ENCODE peak calls at places on chromosomes 16 and 17, in nine cellular contexts. J is ovary; Z is fibroblast of lung; G is H9; M is stimulated activated CD4-positive, alpha-beta T cell treated with anti-CD3 and anti-CD28 coated beads, TNF-alpha, amount 100 ng/mL, for 1 hour; S is foreskin keratinocyte; X is OCI-LY7; R is GM23248; H is retina. F is an unnamed sample.

GRCh38 chr17:40552806-40553693 is 12.2 kb downstream of the CCR7 start:
- DNase-seq in J (no peak), Z (no peak), G (peak), M (no peak), S (no peak), X (no peak), R (peak), H (no peak), F (no peak)

GRCh38 chr17:9456265-9456664 is 119.4 kb downstream of the STX8 start:
- DNase-seq in J (no peak), Z (peak), G (no peak), M (no peak), S (no peak), X (no peak), R (no peak), H (no peak), F (no peak)

GRCh38 chr16:70495425-70496182 is 27.8 kb downstream of the COG4 start:
- DNase-seq in J (no peak), Z (no peak), G (no peak), M (no peak), S (no peak), X (no peak), R (no peak), H (no peak), F (no peak)

GRCh38 chr17:80919331-80920284 is 72.0 kb upstream of the CHMP6 start:
- DNase-seq in J (peak), Z (no peak), G (no peak), M (no peak), S (no peak), X (no peak), R (no peak), H (no peak), F (no peak)

GRCh38 chr16:79767597-79768280 is 167.2 kb upstream of the MAF start:
- DNase-seq in J (peak), Z (peak), G (no peak), M (no peak), S (peak), X (no peak), R (peak), H (peak), F (peak)

GRCh38 chr16:66690106-66690847 is 6.3 kb downstream of the CMTM4 start:
- DNase-seq in J (no peak), Z (no peak), G (no peak), M (no peak), S (no peak), X (no peak), R (no peak), H (no peak), F (no peak)

GRCh38 chr17:12712415-12712814 is 46.7 kb downstream of the MYOCD start:
- DNase-seq in J (no peak), Z (no peak), G (no peak), M (no peak), S (no peak), X (no peak), R (no peak), H (no peak), F (no peak)

GRCh38 chr16:84749072-84749471 is 49.3 kb downstream of the USP10 start:
- DNase-seq in J (no peak), Z (no peak), G (no peak), M (no peak), S (no peak), X (no peak), R (no peak), H (no peak), F (no peak)

GRCh38 chr17:80796430-80796861 is 195.2 kb upstream of the CHMP6 start:
- DNase-seq in J (no peak), Z (peak), G (no peak), M (no peak), S (no peak), X (no peak), R (no peak), H (no peak), F (no peak)

GRCh38 chr16:78748471-78748929 is 649.0 kb downstream of the WWOX start:
- DNase-seq in J (no peak), Z (no peak), G (no peak), M (no peak), S (peak), X (no peak), R (no peak), H (peak), F (no peak)

GRCh38 chr17:38464251-38464722 is 36.0 kb downstream of the ARHGAP23 start:
- DNase-seq in J (no peak), Z (no peak), G (no peak), M (no peak), S (no peak), X (no peak), R (peak), H (no peak), F (no peak)

GRCh38 chr17:78774456-78774855 is 7.6 kb downstream of the CYTH1 start:
- DNase-seq in J (no peak), Z (no peak), G (no peak), M (no peak), S (no peak), X (peak), R (peak), H (no peak), F (no peak)

GRCh38 chr17:73399056-73399455 is 87.3 kb upstream of the CDC42EP4 start:
- DNase-seq in J (no peak), Z (no peak), G (peak), M (no peak), S (no peak), X (no peak), R (no peak), H (no peak), F (no peak)

GRCh38 chr17:75352079-75352569 is 53.4 kb downstream of the GRB2 start:
- DNase-seq in J (no peak), Z (no peak), G (peak), M (no peak), S (no peak), X (peak), R (no peak), H (peak), F (peak)

GRCh38 chr16:85415196-85415988 is 197.7 kb upstream of the GSE1 start:
- DNase-seq in J (peak), Z (no peak), G (no peak), M (no peak), S (no peak), X (no peak), R (no peak), H (peak), F (no peak)

GRCh38 chr16:27269300-27270150 is 953 bp upstream of the NSMCE1 start:
- DNase-seq in J (no peak), Z (no peak), G (no peak), M (no peak), S (no peak), X (no peak), R (no peak), H (peak), F (no peak)

GRCh38 chr17:81046770-81047359 is 11.9 kb downstream of the BAIAP2 start:
- DNase-seq in J (no peak), Z (no peak), G (no peak), M (no peak), S (no peak), X (no peak), R (no peak), H (no peak), F (no peak)

GRCh38 chr17:50945779-50946222 is 79.6 kb upstream of the TOB1 start:
- DNase-seq in J (no peak), Z (no peak), G (peak), M (no peak), S (no peak), X (no peak), R (no peak), H (no peak), F (no peak)

GRCh38 chr16:45454-45853 is 8.0 kb downstream of the POLR3K start:
- DNase-seq in J (no peak), Z (no peak), G (no peak), M (no peak), S (no peak), X (no peak), R (no peak), H (no peak), F (no peak)

GRCh38 chr16:35208001-35208935 is 1748.9 kb downstream of the TP53TG3F start:
- DNase-seq in J (no peak), Z (no peak), G (no peak), M (no peak), S (no peak), X (no peak), R (no peak), H (no peak), F (no peak)

GRCh38 chr17:79677646-79678045 is 53.1 kb upstream of the ENPP7 start:
- DNase-seq in J (no peak), Z (no peak), G (no peak), M (no peak), S (no peak), X (no peak), R (no peak), H (no peak), F (no peak)

GRCh38 chr17:47875011-47875471 is 21.0 kb upstream of the SP2 start:
- DNase-seq in J (no peak), Z (no peak), G (no peak), M (no peak), S (no peak), X (no peak), R (no peak), H (no peak), F (no peak)

GRCh38 chr17:42937712-42938596 is 26.3 kb downstream of the AARSD1 start:
- DNase-seq in J (peak), Z (peak), G (peak), M (no peak), S (no peak), X (peak), R (peak), H (peak), F (peak)

GRCh38 chr17:81858170-81858966 is 2.0 kb downstream of the P4HB start:
- DNase-seq in J (no peak), Z (no peak), G (no peak), M (no peak), S (no peak), X (no peak), R (peak), H (no peak), F (no peak)

GRCh38 chr16:46972971-46973456 is 460 bp downstream of the DNAJA2 start:
- DNase-seq in J (no peak), Z (no peak), G (peak), M (peak), S (no peak), X (peak), R (peak), H (peak), F (peak)

GRCh38 chr16:73152731-73153130 is 104.8 kb upstream of the ZFHX3 start:
- DNase-seq in J (no peak), Z (peak), G (peak), M (no peak), S (no peak), X (no peak), R (no peak), H (peak), F (peak)

GRCh38 chr16:30875881-30876791 is 17.7 kb downstream of the BCL7C start:
- DNase-seq in J (no peak), Z (no peak), G (no peak), M (no peak), S (no peak), X (peak), R (peak), H (peak), F (peak)

GRCh38 chr17:48547839-48548686 is 3.2 kb upstream of the HOXB2 start:
- DNase-seq in J (no peak), Z (peak), G (no peak), M (no peak), S (no peak), X (no peak), R (peak), H (no peak), F (no peak)

GRCh38 chr17:45940826-45941225 is 46.5 kb downstream of the MAPT start:
- DNase-seq in J (peak), Z (no peak), G (no peak), M (no peak), S (no peak), X (no peak), R (no peak), H (no peak), F (no peak)

GRCh38 chr17:29582254-29582765 is 7.1 kb downstream of the GIT1 start:
- DNase-seq in J (no peak), Z (no peak), G (no peak), M (no peak), S (no peak), X (no peak), R (no peak), H (no peak), F (no peak)

GRCh38 chr16:84648595-84649510 is 542 bp downstream of the KLHL36 start:
- DNase-seq in J (peak), Z (peak), G (no peak), M (peak), S (no peak), X (peak), R (peak), H (peak), F (no peak)

F was measured in mesendoderm.